ENCODE peak calls at places on chromosomes 5 and 9, in ten cellular contexts. R is uterus, T is body of pancreas, H is mammary epithelial cell, K is mucosa of descending colon, M is B cell, I is neural crest cell, B is Peyer's patch, A is cardiac muscle cell, X is tibial artery. L is an unnamed sample.

GRCh38 chr5:851553-851952 is 767 bp upstream of the ZDHHC11 start:
- DNase-seq in T (no peak), K (no peak), H (no peak), R (peak), B (peak), X (peak), M (no peak), A (no peak), I (no peak), L (no peak)

GRCh38 chr5:112573441-112573840 is 154.4 kb upstream of the EPB41L4A start:
- DNase-seq in I (no peak), M (no peak), B (no peak), X (no peak), A (no peak), K (no peak), H (no peak), T (no peak), R (no peak), L (no peak)

GRCh38 chr9:120480707-120481106 is 99.3 kb downstream of the CDK5RAP2 start:
- DNase-seq in A (no peak), I (no peak), T (peak), R (no peak), B (no peak), K (no peak), X (no peak), M (no peak), H (peak), L (no peak)

GRCh38 chr5:2307631-2308030 is 424.9 kb upstream of the IRX4 start:
- DNase-seq in T (no peak), I (no peak), B (no peak), A (no peak), K (no peak), M (no peak), R (no peak), X (peak), H (no peak), L (no peak)

GRCh38 chr5:147763791-147764525 is 18.6 kb downstream of the JAKMIP2 start:
- DNase-seq in M (no peak), R (no peak), A (peak), X (no peak), K (no peak), B (no peak), I (no peak), H (peak), T (no peak), L (no peak)

GRCh38 chr5:96344678-96345612 is 88.1 kb downstream of the PCSK1 start:
- DNase-seq in T (peak), A (peak), M (no peak), X (no peak), I (peak), B (no peak), R (no peak), K (peak), H (peak), L (no peak)

GRCh38 chr5:127089206-127089605 is 15.9 kb upstream of the C5orf63 start:
- DNase-seq in H (no peak), M (no peak), X (no peak), I (no peak), A (no peak), B (no peak), R (no peak), T (no peak), K (no peak), L (no peak)

GRCh38 chr9:127583605-127584053 is 28.4 kb upstream of the STXBP1 start:
- DNase-seq in K (no peak), M (no peak), I (no peak), R (no peak), B (no peak), T (no peak), A (peak), H (peak), X (no peak), L (no peak)

GRCh38 chr5:175195698-175196656 is 248.0 kb downstream of the DRD1 start:
- DNase-seq in X (no peak), M (no peak), K (peak), B (no peak), I (no peak), A (no peak), T (no peak), H (no peak), R (no peak), L (no peak)

GRCh38 chr9:109918359-109919163 is 138.6 kb downstream of the PALM2AKAP2 start:
- DNase-seq in R (no peak), M (peak), I (no peak), A (no peak), X (no peak), H (no peak), B (no peak), T (no peak), K (peak), L (no peak)

GRCh38 chr9:17204611-17205165 is 69.8 kb downstream of the CNTLN start:
- DNase-seq in B (no peak), A (peak), I (no peak), R (no peak), T (no peak), M (no peak), H (no peak), X (no peak), K (no peak), L (no peak)

GRCh38 chr5:113205323-113205722 is 228.7 kb downstream of the DCP2 start:
- DNase-seq in I (no peak), X (no peak), T (no peak), B (no peak), K (no peak), A (peak), M (no peak), R (no peak), H (no peak), L (no peak)

GRCh38 chr9:136623849-136624183 is 38.9 kb upstream of the EGFL7 start:
- DNase-seq in B (peak), A (no peak), M (no peak), H (peak), X (no peak), I (no peak), K (no peak), R (no peak), T (no peak), L (peak)

GRCh38 chr5:164013077-164013670 is 507.8 kb downstream of the MAT2B start:
- DNase-seq in K (peak), M (peak), X (no peak), T (peak), A (peak), I (peak), B (no peak), R (peak), H (peak), L (peak)

GRCh38 chr5:139636207-139636792 is 11.8 kb upstream of the CXXC5 start:
- DNase-seq in X (no peak), H (peak), M (peak), T (peak), A (no peak), R (no peak), I (no peak), B (no peak), K (peak), L (no peak)

GRCh38 chr9:91682806-91683205 is 259.2 kb upstream of the NFIL3 start:
- DNase-seq in X (no peak), T (no peak), B (no peak), I (no peak), R (no peak), K (no peak), H (peak), M (no peak), A (peak), L (no peak)

GRCh38 chr9:9592104-9592503 is 1020.7 kb downstream of the PTPRD start:
- DNase-seq in X (no peak), H (no peak), R (no peak), A (no peak), M (no peak), B (no peak), T (no peak), K (no peak), I (no peak), L (no peak)

GRCh38 chr5:139149477-139150199 is 48.5 kb downstream of the SIL1 start:
- DNase-seq in M (no peak), A (peak), I (no peak), K (no peak), X (no peak), R (no peak), T (no peak), H (peak), B (no peak), L (no peak)

GRCh38 chr5:19555876-19556275 is 432.1 kb downstream of the CDH18 start:
- DNase-seq in T (no peak), A (no peak), R (no peak), B (no peak), H (peak), X (no peak), M (no peak), I (no peak), K (no peak), L (no peak)

GRCh38 chr9:124285903-124286291 is 28.1 kb downstream of the NEK6 start:
- DNase-seq in M (peak), R (peak), K (peak), T (peak), X (peak), I (no peak), B (no peak), H (no peak), A (peak), L (peak)

GRCh38 chr5:154384480-154385235 is 61.1 kb upstream of the SAP30L start:
- DNase-seq in I (no peak), B (no peak), K (peak), R (no peak), A (no peak), T (no peak), X (no peak), H (no peak), M (peak), L (no peak)

GRCh38 chr5:55853818-55854217 is 2.7 kb downstream of the IL31RA start:
- DNase-seq in A (peak), R (no peak), M (no peak), T (no peak), K (no peak), I (no peak), B (no peak), X (no peak), H (no peak), L (no peak)

GRCh38 chr9:127905788-127906191 is 6.4 kb upstream of the ST6GALNAC6 start:
- DNase-seq in I (no peak), H (no peak), M (peak), T (peak), X (peak), K (no peak), R (peak), A (no peak), B (no peak), L (no peak)

DNA sequence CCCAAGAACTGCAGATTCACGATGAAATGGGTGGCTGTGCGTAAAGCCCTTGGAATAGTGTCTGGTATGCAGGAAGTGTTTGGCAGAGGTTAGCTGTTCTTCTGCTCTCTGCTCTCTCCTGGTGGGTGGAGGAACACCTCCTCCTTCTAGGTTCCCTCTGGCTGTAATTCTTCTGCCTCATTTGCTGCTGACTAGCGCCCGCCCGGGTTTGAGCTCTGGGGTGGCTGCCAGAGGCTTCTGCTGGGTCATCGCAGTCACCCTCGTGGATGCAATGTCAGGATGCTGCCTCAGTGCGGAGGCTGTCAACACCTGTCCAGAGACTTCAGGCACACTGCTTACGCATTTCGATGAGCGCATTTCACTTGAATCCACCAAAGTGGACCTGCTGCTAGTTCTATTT is 11.7 kb downstream of the DOCK2 start:
- DNase-seq in X (no peak), R (no peak), A (peak), K (no peak), M (no peak), B (no peak), H (peak), I (no peak), T (no peak), L (peak)
- TF ChIP-seq CTCF in X (no peak), R (no peak), A (no peak), K (no peak), M (no peak), B (no peak), H (no peak), I (no peak), T (no peak), L (no peak)

GRCh38 chr9:87725900-87726709 is at the start of gene CTSL:
- DNase-seq in X (peak), H (peak), R (peak), T (peak), M (no peak), A (peak), B (peak), K (peak), I (peak), L (peak)
- TF ChIP-seq CTCF in X (peak), H (peak), R (peak), T (peak), M (no peak), A (peak), B (peak), K (no peak), I (peak), L (peak)

GRCh38 chr5:28576022-28576421 is 1537.6 kb upstream of the CDH9 start:
- DNase-seq in B (no peak), H (peak), I (no peak), A (peak), K (no peak), R (no peak), T (no peak), X (no peak), M (no peak), L (no peak)
- TF ChIP-seq CTCF in B (no peak), H (peak), I (peak), A (peak), K (no peak), R (no peak), T (no peak), X (no peak), M (no peak), L (no peak)

GRCh38 chr9:116491219-116491618 is 195.9 kb upstream of the TRIM32 start:
- DNase-seq in R (no peak), H (no peak), X (no peak), A (no peak), T (no peak), I (no peak), K (no peak), B (no peak), M (no peak), L (no peak)
- TF ChIP-seq CTCF in R (no peak), H (no peak), X (no peak), A (peak), T (no peak), I (no peak), K (no peak), B (no peak), M (no peak), L (no peak)